ENCODE peak calls at places on chromosomes 3 and 15, in four cellular contexts. A is H1, P is astrocyte, L is A549. H is an unnamed sample.

GRCh38 chr3:28150465-28151206 is 90.8 kb upstream of the CMC1 start:
- DNase-seq in L (no peak), A (no peak), P (no peak), H (no peak)

GRCh38 chr3:188306435-188306980 is 152.6 kb downstream of the LPP start:
- DNase-seq in L (no peak), P (no peak), A (no peak), H (no peak)

GRCh38 chr3:123153124-123153523 is 48.6 kb upstream of the SEC22A start:
- DNase-seq in P (no peak), A (no peak), L (no peak), H (no peak)

GRCh38 chr3:23496165-23496564 is 293.0 kb downstream of the UBE2E2 start:
- DNase-seq in A (no peak), L (no peak), P (no peak), H (no peak)

GRCh38 chr3:44339990-44340389 is 1.4 kb downstream of the TCAIM start:
- DNase-seq in P (no peak), L (no peak), A (no peak), H (no peak)

GRCh38 chr15:66072616-66073361 is 180.8 kb downstream of the MEGF11 start:
- DNase-seq in P (peak), L (no peak), A (no peak), H (no peak)

GRCh38 chr3:117297541-117297940 is 588.0 kb downstream of the TUSC7 start:
- DNase-seq in A (no peak), P (no peak), L (no peak), H (no peak)

GRCh38 chr3:11948331-11948730 is 55.9 kb upstream of the SYN2 start:
- DNase-seq in A (no peak), L (no peak), P (no peak), H (no peak)

GRCh38 chr15:53918180-53919079 is 59.8 kb upstream of the UNC13C start:
- DNase-seq in A (no peak), P (no peak), L (peak), H (no peak)

GRCh38 chr15:89130194-89130593 is 41.9 kb downstream of the ABHD2 start:
- DNase-seq in L (no peak), A (no peak), P (no peak), H (no peak)

GRCh38 chr15:89801471-89802205 is 13.0 kb downstream of the ANPEP start:
- DNase-seq in P (no peak), L (no peak), A (no peak), H (no peak)

GRCh38 chr15:75647370-75648155 is at the start of gene SNX33:
- DNase-seq in L (peak), P (peak), A (peak), H (peak)

GRCh38 chr15:34837246-34838016 is 42.1 kb upstream of the ACTC1 start:
- DNase-seq in A (no peak), P (peak), L (peak), H (peak)

GRCh38 chr3:107975529-107976203 is 115.2 kb downstream of the CD47 start:
- DNase-seq in L (no peak), A (no peak), P (no peak), H (no peak)

GRCh38 chr3:11768604-11769003 is 78.1 kb downstream of the TAMM41 start:
- DNase-seq in A (no peak), L (no peak), P (no peak), H (no peak)

GRCh38 chr3:116000315-116000714 is 377.0 kb downstream of the GAP43 start:
- DNase-seq in A (no peak), P (peak), L (peak), H (peak)

GRCh38 chr3:178041931-178042330 is 494.3 kb upstream of the KCNMB2 start:
- DNase-seq in P (no peak), A (no peak), L (no peak), H (no peak)

GRCh38 chr3:194740859-194741486 is 55.3 kb downstream of the FAM43A start:
- DNase-seq in P (peak), A (no peak), L (peak), H (peak)

GRCh38 chr3:107992976-107993684 is 97.7 kb downstream of the CD47 start:
- DNase-seq in L (peak), P (no peak), A (no peak), H (peak)

GRCh38 chr3:45868213-45868612 is 18.1 kb upstream of the CCR9 start:
- DNase-seq in L (no peak), A (no peak), P (no peak), H (no peak)

DNA sequence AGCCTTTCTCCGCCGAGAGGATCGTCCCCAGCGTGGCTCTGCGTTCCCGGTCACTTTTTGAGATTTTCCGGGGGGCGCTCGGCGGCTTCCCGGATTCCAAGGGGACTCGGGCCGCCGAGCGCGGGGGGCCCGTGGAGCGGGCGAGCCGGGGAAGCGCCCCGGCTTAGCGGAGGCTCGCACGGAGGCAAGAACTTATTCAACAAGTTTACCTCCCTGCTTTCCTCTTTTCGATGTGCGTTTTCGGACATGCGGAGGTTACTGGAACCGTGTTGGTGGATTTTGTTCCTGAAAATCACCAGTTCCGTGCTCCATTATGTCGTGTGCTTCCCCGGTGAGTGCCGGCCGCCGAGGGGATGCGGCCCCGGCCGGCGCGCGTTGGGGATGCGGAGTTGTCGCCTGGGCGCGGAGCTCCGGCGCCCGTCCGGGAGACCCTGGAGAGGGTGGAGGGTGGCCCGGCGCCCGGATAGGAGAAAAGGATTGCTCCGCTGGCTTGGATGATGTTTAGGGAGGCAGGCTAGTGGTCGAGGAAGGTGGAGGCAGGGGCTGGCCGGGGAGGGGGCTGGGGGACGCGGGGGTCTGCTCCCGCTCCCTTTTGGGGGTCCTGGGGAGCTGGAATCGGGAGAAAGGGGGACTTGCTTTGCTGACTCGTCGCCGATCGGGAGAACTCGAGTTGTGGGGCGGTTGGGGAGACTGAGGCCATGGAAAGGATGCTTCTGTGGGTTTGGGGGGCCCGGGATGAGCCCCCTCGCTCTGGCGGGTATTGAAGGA is 855 bp downstream of the PTPRG start:
- DNase-seq in A (no peak), L (peak), P (no peak), H (peak)
- H3K4me2 ChIP-seq in A (peak), L (peak), P (peak), H (peak)

DNA sequence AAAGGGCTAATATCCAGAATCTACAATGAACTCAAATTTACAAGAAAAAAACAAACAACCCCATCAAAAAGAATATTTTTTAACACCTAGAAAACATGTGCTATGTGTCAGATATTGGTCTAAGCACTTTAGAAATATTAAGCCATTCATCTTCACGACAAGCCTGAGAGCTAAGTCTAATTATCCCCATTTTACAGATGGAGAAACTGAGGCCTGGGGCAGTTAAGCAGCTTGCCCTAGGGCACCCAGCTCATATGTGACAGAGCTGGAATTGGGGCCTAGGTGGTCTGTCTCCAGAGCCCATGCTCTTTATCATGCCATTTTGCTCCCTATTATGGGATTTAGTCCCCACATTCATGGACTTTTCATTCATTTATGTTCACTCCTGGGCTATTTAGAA is 92.8 kb downstream of the CYP19A1 start:
- DNase-seq in L (no peak), A (no peak), P (no peak), H (no peak)
- H3K4me2 ChIP-seq in L (no peak), A (no peak), P (no peak), H (no peak)

DNA sequence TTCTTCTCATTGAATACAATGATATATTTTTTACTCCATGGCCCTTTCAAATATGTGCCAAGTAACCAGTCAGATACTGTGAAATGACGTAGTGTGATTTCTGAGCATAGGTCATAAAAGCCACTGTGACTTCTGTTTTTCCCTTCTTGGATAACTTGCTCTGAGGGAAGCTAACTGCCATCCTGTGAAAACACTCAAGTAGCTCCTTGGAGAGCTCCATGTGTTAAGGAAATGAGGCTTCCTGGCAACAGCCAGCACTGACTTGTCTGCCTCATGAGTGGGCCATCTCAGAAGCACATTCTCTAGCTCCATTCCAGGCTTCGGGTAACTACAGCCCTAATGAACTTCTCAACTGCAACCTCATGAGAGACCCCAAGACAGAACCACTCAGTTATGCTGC is 9.5 kb upstream of the CCDC80 start:
- DNase-seq in L (no peak), A (no peak), P (peak), H (no peak)
- H3K4me2 ChIP-seq in L (no peak), A (no peak), P (no peak), H (no peak)

DNA sequence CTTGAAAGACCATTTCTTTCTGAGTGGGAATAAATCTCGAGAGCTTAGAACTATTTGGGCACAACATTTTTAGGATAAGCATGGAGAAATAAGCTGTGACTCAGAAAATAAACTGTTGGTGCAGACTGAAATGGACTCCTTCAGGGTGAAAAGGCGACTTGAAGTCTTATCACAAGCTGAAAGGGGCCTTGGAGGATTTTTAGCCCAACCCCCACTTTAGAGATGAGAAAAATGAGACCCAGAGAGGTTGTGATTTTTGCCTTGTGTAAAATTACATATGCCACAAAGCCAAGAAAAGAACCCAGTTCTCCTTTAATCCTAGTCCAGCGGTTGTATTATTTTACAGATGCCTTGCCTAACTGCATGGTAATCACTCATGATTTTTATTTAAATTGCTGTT is 1.5 kb downstream of the ATP1B3 start:
- DNase-seq in L (peak), P (peak), A (no peak), H (peak)
- H3K4me2 ChIP-seq in L (peak), P (peak), A (peak), H (peak)

DNA sequence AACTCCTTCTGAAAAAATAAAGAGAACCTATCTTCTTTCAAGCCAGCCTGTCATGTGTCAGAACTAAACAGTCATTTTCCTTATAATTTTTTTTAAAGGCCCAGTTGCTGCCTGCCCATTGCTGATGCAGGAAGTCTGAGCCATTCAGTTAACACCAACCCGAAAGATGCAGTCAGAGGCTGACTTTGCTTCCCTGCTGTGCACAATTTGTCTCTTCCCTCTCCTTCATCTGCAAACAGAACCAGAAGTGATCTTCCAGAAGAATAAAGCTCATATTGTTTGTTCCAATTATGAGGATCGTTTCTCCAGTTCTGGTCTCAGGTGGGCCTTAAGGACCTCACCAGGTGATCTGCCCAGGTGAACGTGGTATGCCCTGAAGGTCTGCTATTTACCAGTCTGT is 220.7 kb downstream of the SLCO3A1 start:
- DNase-seq in P (no peak), L (no peak), A (no peak), H (no peak)
- H3K4me2 ChIP-seq in P (peak), L (no peak), A (no peak), H (no peak)

GRCh38 chr3:9324944-9325343 is 37.9 kb upstream of the THUMPD3 start:
- DNase-seq in P (no peak), A (no peak), L (no peak), H (no peak)

GRCh38 chr3:9327578-9327977 is 35.3 kb upstream of the THUMPD3 start:
- DNase-seq in L (no peak), A (no peak), P (no peak), H (no peak)

GRCh38 chr3:9316881-9317341 is 45.9 kb upstream of the THUMPD3 start:
- DNase-seq in L (no peak), P (peak), A (no peak), H (peak)

GRCh38 chr3:9322780-9323179 is 40.1 kb upstream of the THUMPD3 start:
- DNase-seq in A (no peak), P (no peak), L (no peak), H (no peak)
- H3K4me2 ChIP-seq in A (no peak), P (no peak), L (no peak), H (no peak)

GRCh38 chr3:140270329-140270728 is 335.3 kb downstream of the CLSTN2 start:
- DNase-seq in A (no peak), L (no peak), P (no peak), H (peak)
- H3K4me2 ChIP-seq in A (no peak), L (no peak), P (no peak), H (no peak)

GRCh38 chr15:59828262-59828661 is 139.1 kb upstream of the BNIP2 start:
- DNase-seq in A (no peak), L (no peak), P (no peak), H (peak)

GRCh38 chr15:59828871-59829270 is 139.8 kb upstream of the BNIP2 start:
- DNase-seq in L (no peak), A (no peak), P (no peak), H (peak)

GRCh38 chr15:59830873-59831272 is 141.8 kb upstream of the BNIP2 start:
- DNase-seq in A (no peak), L (no peak), P (no peak), H (peak)

GRCh38 chr15:59830143-59830542 is 141.0 kb upstream of the BNIP2 start:
- DNase-seq in A (no peak), P (no peak), L (no peak), H (no peak)

GRCh38 chr15:59825926-59826325 is 136.8 kb upstream of the BNIP2 start:
- DNase-seq in L (no peak), A (no peak), P (no peak), H (peak)
- H3K4me2 ChIP-seq in L (no peak), A (no peak), P (no peak), H (peak)

GRCh38 chr3:124767259-124767658 is 37.0 kb downstream of the UMPS start:
- DNase-seq in A (no peak), L (no peak), P (no peak), H (no peak)

GRCh38 chr3:124770341-124771082 is 40.3 kb downstream of the UMPS start:
- DNase-seq in L (no peak), P (no peak), A (no peak), H (no peak)

GRCh38 chr3:124769462-124769861 is 39.2 kb downstream of the UMPS start:
- DNase-seq in L (no peak), P (no peak), A (no peak), H (no peak)

GRCh38 chr3:124767691-124768090 is 37.4 kb downstream of the UMPS start:
- DNase-seq in A (no peak), L (no peak), P (no peak), H (no peak)

GRCh38 chr3:124768812-124769211 is 38.6 kb downstream of the UMPS start:
- DNase-seq in A (no peak), L (peak), P (no peak), H (peak)
- H3K4me2 ChIP-seq in A (no peak), L (no peak), P (no peak), H (no peak)